ENCODE peak calls at places on chromosome X, in four cellular contexts. C is AG09319, N is WERI-Rb-1, D is pancreas. L is an unnamed sample.

GRCh38 chrX:94123062-94123461 is 449.1 kb downstream of the FAM133A start:
- DNase-seq in C (no peak), N (no peak), D (no peak), L (no peak)

GRCh38 chrX:1450381-1451161 is 2.1 kb downstream of the ASMTL start:
- DNase-seq in D (no peak), N (peak), C (no peak), L (peak)

GRCh38 chrX:136192839-136193414 is 45.6 kb downstream of the FHL1 start:
- DNase-seq in C (no peak), D (no peak), N (no peak), L (no peak)

GRCh38 chrX:1248381-1249061 is 20.1 kb upstream of the CSF2RA start:
- DNase-seq in D (no peak), N (peak), C (no peak), L (no peak)

GRCh38 chrX:21840199-21840557 is 761 bp downstream of the MBTPS2 start:
- DNase-seq in C (no peak), D (no peak), N (no peak), L (no peak)

GRCh38 chrX:46611658-46612362 is 38.2 kb downstream of the CHST7 start:
- DNase-seq in D (no peak), N (no peak), C (no peak), L (no peak)

GRCh38 chrX:111100191-111100590 is 4.2 kb downstream of the PAK3 start:
- DNase-seq in C (no peak), D (no peak), N (peak), L (peak)

GRCh38 chrX:72382199-72382590 is 76.5 kb upstream of the CITED1 start:
- DNase-seq in D (no peak), N (no peak), C (no peak), L (no peak)

GRCh38 chrX:108511721-108512120 is 72.1 kb downstream of the COL4A5 start:
- DNase-seq in D (no peak), N (no peak), C (no peak), L (no peak)

GRCh38 chrX:119410027-119410819 is 11.1 kb downstream of the SLC25A43 start:
- DNase-seq in C (peak), D (peak), N (peak), L (peak)

GRCh38 chrX:7654316-7654715 is 188.7 kb upstream of the VCX start:
- DNase-seq in N (no peak), C (no peak), D (no peak), L (no peak)

GRCh38 chrX:150268839-150269238 is 94.3 kb upstream of the MAMLD1 start:
- DNase-seq in C (no peak), N (no peak), D (no peak), L (no peak)

GRCh38 chrX:132169554-132169953 is 41.7 kb upstream of the FRMD7 start:
- DNase-seq in D (no peak), C (no peak), N (no peak), L (no peak)

GRCh38 chrX:94216738-94217137 is 542.7 kb downstream of the FAM133A start:
- DNase-seq in D (no peak), N (no peak), C (no peak), L (no peak)

GRCh38 chrX:68084765-68085164 is 348.5 kb downstream of the OPHN1 start:
- DNase-seq in C (no peak), N (no peak), D (no peak), L (no peak)

GRCh38 chrX:53281321-53281822 is at the start of gene IQSEC2:
- DNase-seq in D (peak), C (peak), N (peak), L (peak)

GRCh38 chrX:104697264-104697663 is 131.3 kb downstream of the IL1RAPL2 start:
- DNase-seq in C (no peak), D (no peak), N (no peak), L (no peak)

GRCh38 chrX:130108647-130109428 is 1.5 kb downstream of the ELF4 start:
- DNase-seq in C (no peak), N (no peak), D (no peak), L (peak)

L was measured in mucosa of descending colon.